ENCODE peak calls at places on chromosomes 6 and 20, in six cellular contexts. Z is choroid plexus epithelial cell, H is HFF-Myc, V is colonic mucosa, O is heart left ventricle, R is fibroblast of lung. Q is an unnamed sample.

GRCh38 chr6:44254957-44255808 is 2.1 kb downstream of the SLC35B2 start:
- DNase-seq in Z (no peak), V (no peak), R (no peak), H (no peak), O (no peak), Q (no peak)

GRCh38 chr6:13407709-13408695 is 79.4 kb downstream of the GFOD1 start:
- DNase-seq in R (peak; percentile 91), H (no peak), Z (peak; percentile 95), O (no peak), V (no peak), Q (peak; percentile 41)

GRCh38 chr6:170147832-170148708 is 142.8 kb downstream of the DLL1 start:
- DNase-seq in R (no peak), V (no peak), Z (no peak), H (no peak), O (no peak), Q (no peak)

GRCh38 chr6:134176283-134176975 is 124.0 kb upstream of the SLC2A12 start:
- DNase-seq in Z (peak; percentile 73), V (peak; percentile 35), H (no peak), O (peak; percentile 58), R (peak; percentile 48), Q (no peak)

GRCh38 chr6:104859225-104860146 is at the start of gene HACE1:
- DNase-seq in H (peak; percentile 45), Z (peak; percentile 89), V (peak; percentile 91), R (peak; percentile 88), O (peak; percentile 91), Q (peak; percentile 24)

GRCh38 chr6:161035182-161035980 is 43.8 kb downstream of the MAP3K4 start:
- DNase-seq in O (no peak), Z (no peak), H (no peak), V (no peak), R (no peak), Q (no peak)

GRCh38 chr6:157276731-157277130 is 46.6 kb downstream of the TMEM242 start:
- DNase-seq in O (no peak), V (no peak), Z (no peak), H (no peak), R (no peak), Q (no peak)

GRCh38 chr20:54134445-54135220 is 39.2 kb downstream of the CYP24A1 start:
- DNase-seq in R (no peak), H (peak; percentile 50), O (no peak), V (no peak), Z (peak; percentile 50), Q (no peak)

GRCh38 chr6:47187108-47187507 is 122.6 kb downstream of the TNFRSF21 start:
- DNase-seq in R (no peak), H (no peak), Z (no peak), V (no peak), O (no peak), Q (no peak)

GRCh38 chr20:41166201-41167117 is 29.1 kb downstream of the PLCG1 start:
- DNase-seq in H (no peak), V (no peak), R (no peak), Z (no peak), O (no peak), Q (no peak)

GRCh38 chr6:41167173-41167963 is 4.5 kb upstream of the TREM2 start:
- DNase-seq in O (no peak), H (peak; percentile 10), R (peak; percentile 11), Z (peak; percentile 49), V (no peak), Q (no peak)

GRCh38 chr6:146578054-146578453 is 20.7 kb upstream of the ADGB start:
- DNase-seq in V (no peak), O (no peak), R (no peak), H (peak; percentile 10), Z (no peak), Q (no peak)

GRCh38 chr6:160275511-160276003 is 16.9 kb upstream of the SLC22A2 start:
- DNase-seq in V (no peak), R (peak; percentile 5), Z (no peak), O (no peak), H (no peak), Q (no peak)

GRCh38 chr6:91634791-91635190 is 1047.9 kb upstream of the MAP3K7 start:
- DNase-seq in Z (no peak), V (no peak), O (no peak), R (no peak), H (no peak), Q (no peak)

GRCh38 chr6:121633309-121633708 is 197.9 kb downstream of the GJA1 start:
- DNase-seq in R (no peak), O (no peak), Z (no peak), V (no peak), H (no peak), Q (no peak)

GRCh38 chr6:107564223-107564855 is 74.4 kb downstream of the SOBP start:
- DNase-seq in Z (no peak), R (no peak), V (no peak), O (no peak), H (no peak), Q (no peak)

GRCh38 chr20:31712564-31713311 is 9.9 kb downstream of the BCL2L1 start:
- DNase-seq in R (peak; percentile 79), V (peak; percentile 73), H (peak; percentile 70), O (peak; percentile 88), Z (peak; percentile 80), Q (no peak)

GRCh38 chr6:3466488-3467219 is 9.8 kb upstream of the SLC22A23 start:
- DNase-seq in H (no peak), O (no peak), R (no peak), V (no peak), Z (no peak), Q (no peak)

GRCh38 chr6:33886673-33887144 is 82.9 kb upstream of the MLN start:
- DNase-seq in H (peak; percentile 19), O (peak; percentile 70), R (peak; percentile 73), Z (peak; percentile 11), V (peak; percentile 50), Q (peak; percentile 55)

GRCh38 chr20:61909821-61910220 is 155.9 kb downstream of the TAF4 start:
- DNase-seq in O (no peak), V (no peak), R (no peak), H (no peak), Z (no peak), Q (no peak)

GRCh38 chr20:10448270-10449156 is 13.4 kb downstream of the SLX4IP start:
- DNase-seq in Z (peak; percentile 50), R (peak; percentile 62), V (no peak), O (no peak), H (no peak), Q (no peak)

GRCh38 chr20:10445758-10446157 is 10.7 kb downstream of the SLX4IP start:
- DNase-seq in O (no peak), H (no peak), V (no peak), Z (no peak), R (no peak), Q (no peak)

GRCh38 chr20:10443936-10444335 is 8.8 kb downstream of the SLX4IP start:
- DNase-seq in V (no peak), Z (no peak), O (no peak), H (no peak), R (no peak), Q (no peak)

GRCh38 chr20:10449270-10449669 is 14.2 kb downstream of the SLX4IP start:
- DNase-seq in V (no peak), R (no peak), H (no peak), Z (no peak), O (no peak), Q (no peak)

DNA sequence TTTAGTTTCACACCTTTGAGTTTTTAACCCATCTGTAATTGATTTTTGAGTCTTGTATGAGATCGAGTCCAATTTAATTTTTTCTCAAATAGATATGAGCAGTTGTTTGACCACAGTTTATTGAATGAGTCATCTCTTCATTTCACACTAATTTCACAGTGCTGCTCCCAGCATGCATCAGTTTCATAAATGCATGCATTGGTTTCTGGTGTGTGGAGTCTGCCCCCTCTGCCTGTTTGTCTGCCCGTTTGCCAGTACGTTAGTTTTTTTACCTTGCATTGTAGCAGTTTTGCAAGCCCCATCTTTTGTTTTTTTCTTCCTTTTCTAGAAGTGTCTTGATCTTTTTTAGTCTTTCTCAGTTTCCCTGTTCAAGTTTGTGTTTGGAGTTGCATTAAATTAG is 11.9 kb downstream of the SLX4IP start:
- DNase-seq in V (peak; percentile 65), O (no peak), R (peak; percentile 89), H (peak; percentile 30), Z (peak; percentile 83), Q (peak; percentile 31)
- TF ChIP-seq CTCF in V (no peak), O (no peak), R (peak; percentile 29), H (no peak), Z (peak; percentile 36), Q (no peak)

DNA sequence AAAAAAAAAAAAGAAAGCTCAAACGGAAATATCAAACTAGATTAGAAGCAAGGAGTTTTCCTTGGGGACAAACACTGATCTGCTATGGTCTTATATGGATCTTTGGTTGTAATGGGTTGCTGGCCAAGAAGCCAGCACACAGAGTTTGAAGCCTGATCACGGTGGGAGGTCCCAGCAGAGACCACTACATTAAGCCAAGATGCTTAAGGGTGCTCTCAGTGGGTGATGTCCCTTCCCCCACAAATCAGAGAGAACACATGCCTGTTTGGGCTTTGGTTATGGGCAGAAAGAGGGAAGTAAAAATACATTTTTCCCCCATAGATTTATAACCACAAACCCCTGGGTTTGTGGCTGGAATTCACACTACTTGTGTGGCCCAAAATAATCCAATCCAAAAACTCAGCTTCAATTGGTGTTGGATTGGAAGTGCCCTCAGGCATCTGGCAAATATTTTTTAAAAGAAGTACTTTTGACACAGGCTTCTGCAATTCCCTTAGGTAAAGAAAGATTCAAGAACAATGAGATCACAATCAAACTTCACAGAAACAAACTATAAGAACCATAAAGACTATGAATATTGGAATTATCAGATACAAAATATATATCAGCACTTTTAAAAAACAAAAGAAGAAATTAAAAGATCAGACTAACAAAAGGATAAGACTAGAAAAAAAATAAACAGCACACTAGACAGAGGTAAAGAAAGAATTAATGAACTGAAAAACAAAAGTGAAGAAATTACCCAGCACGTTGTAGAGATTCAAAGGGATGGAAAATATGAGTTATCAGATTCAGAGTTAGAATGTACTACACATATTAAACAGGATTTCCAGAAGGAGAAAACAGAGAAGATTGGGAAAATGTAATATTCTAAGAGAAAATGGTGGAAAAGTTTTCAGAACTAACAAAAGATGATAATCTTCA is 44.7 kb downstream of the ESF1 start:
- DNase-seq in R (no peak), V (no peak), H (no peak), Z (peak; percentile 33), O (no peak), Q (no peak)
- H3K4me3 ChIP-seq in R (no peak overlapping the region), V (no peak overlapping the region), H (no peak overlapping the region), Z (no peak overlapping the region), O (no peak overlapping the region), Q (no peak overlapping the region)

GRCh38 chr6:72622094-72622540 is 253 bp downstream of the KCNQ5 start:
- DNase-seq in V (peak; percentile 17), Z (peak; percentile 5), R (no peak), H (no peak), O (peak; percentile 6), Q (no peak)
- TF ChIP-seq CTCF in V (no peak), Z (no peak), R (peak; percentile 6), H (no peak), O (no peak), Q (peak; percentile 38)

GRCh38 chr6:123636771-123637170 is at the start of gene TRDN:
- DNase-seq in O (peak; percentile 17), H (no peak), V (no peak), Z (no peak), R (no peak), Q (no peak)

GRCh38 chr6:123635567-123635966 is 1.2 kb downstream of the TRDN start:
- DNase-seq in V (no peak), R (no peak), Z (no peak), O (no peak), H (no peak), Q (no peak)

GRCh38 chr6:123635144-123635543 is 1.6 kb downstream of the TRDN start:
- DNase-seq in O (no peak), V (no peak), H (no peak), Z (no peak), R (no peak), Q (no peak)

GRCh38 chr6:123640567-123641187 is 3.9 kb upstream of the TRDN start:
- DNase-seq in V (no peak), R (no peak), Z (no peak), O (no peak), H (no peak), Q (no peak)

GRCh38 chr6:123636282-123636681 is 468 bp downstream of the TRDN start:
- DNase-seq in O (no peak), V (no peak), Z (no peak), H (no peak), R (no peak), Q (no peak)
- H3K4me3 ChIP-seq in O (peak overlapping the region; percentile 51), V (no peak overlapping the region), Z (no peak overlapping the region), H (no peak overlapping the region), R (no peak overlapping the region), Q (no peak overlapping the region)

Q was measured in AG04449.